ENCODE peak calls at places on chromosomes 6 and 20, in four cellular contexts. O is fibroblast of lung, X is BJ, F is A549. V is an unnamed sample.

GRCh38 chr20:5845686-5846651 is 95.8 kb downstream of the SHLD1 start:
- DNase-seq in X (no peak), O (peak), F (no peak), V (no peak)

GRCh38 chr20:21147593-21147992 is 21.7 kb downstream of the KIZ start:
- DNase-seq in X (no peak), F (no peak), O (no peak), V (peak)

GRCh38 chr20:58481541-58482021 is 33.6 kb downstream of the APCDD1L start:
- DNase-seq in O (peak), F (peak), X (no peak), V (no peak)

GRCh38 chr6:169997187-169997929 is 245.9 kb downstream of the ERMARD start:
- DNase-seq in O (no peak), X (no peak), F (no peak), V (no peak)

GRCh38 chr6:35596448-35597442 is 84.0 kb upstream of the TULP1 start:
- DNase-seq in F (no peak), O (peak), X (no peak), V (peak)

GRCh38 chr6:2799936-2800527 is 34.8 kb downstream of the WRNIP1 start:
- DNase-seq in O (no peak), X (no peak), F (no peak), V (no peak)

GRCh38 chr6:170031096-170031471 is 259.8 kb downstream of the DLL1 start:
- DNase-seq in X (no peak), F (no peak), O (peak), V (no peak)

GRCh38 chr6:131914967-131915751 is 36.0 kb downstream of the CCN2 start:
- DNase-seq in F (peak), X (no peak), O (peak), V (peak)

GRCh38 chr6:54194067-54194466 is 82.8 kb downstream of the MLIP start:
- DNase-seq in X (peak), F (no peak), O (peak), V (peak)

GRCh38 chr6:69827491-69827890 is 30.7 kb upstream of the LMBRD1 start:
- DNase-seq in F (no peak), X (no peak), O (peak), V (peak)

GRCh38 chr6:161446934-161447333 is 173.1 kb upstream of the AGPAT4 start:
- DNase-seq in O (no peak), X (no peak), F (no peak), V (no peak)

GRCh38 chr6:164967102-164967501 is 342.3 kb downstream of the C6orf118 start:
- DNase-seq in O (no peak), F (no peak), X (no peak), V (no peak)

GRCh38 chr20:63520594-63520938 is at the start of gene PPDPF:
- DNase-seq in O (peak), X (no peak), F (peak), V (peak)

GRCh38 chr20:49765846-49766541 is 46.6 kb upstream of the SLC9A8 start:
- DNase-seq in F (no peak), X (no peak), O (no peak), V (no peak)

GRCh38 chr6:31865205-31866118 is 2.8 kb upstream of the NEU1 start:
- DNase-seq in X (no peak), F (no peak), O (no peak), V (no peak)

GRCh38 chr6:139060332-139060731 is 31.8 kb downstream of the ABRACL start:
- DNase-seq in X (peak), O (peak), F (no peak), V (peak)

GRCh38 chr6:12190252-12190651 is 99.9 kb upstream of the EDN1 start:
- DNase-seq in F (no peak), X (no peak), O (no peak), V (no peak)

GRCh38 chr20:6074145-6074561 is 20.3 kb upstream of the LRRN4 start:
- DNase-seq in F (peak), X (no peak), O (no peak), V (no peak)

GRCh38 chr20:47922280-47922675 is 137.0 kb upstream of the SULF2 start:
- DNase-seq in O (no peak), X (no peak), F (no peak), V (no peak)

GRCh38 chr20:47926731-47927130 is 141.4 kb upstream of the SULF2 start:
- DNase-seq in O (no peak), X (no peak), F (no peak), V (no peak)

GRCh38 chr20:47917549-47918070 is 132.3 kb upstream of the SULF2 start:
- DNase-seq in F (no peak), O (no peak), X (no peak), V (no peak)

GRCh38 chr20:47925603-47926002 is 140.3 kb upstream of the SULF2 start:
- DNase-seq in F (no peak), X (no peak), O (no peak), V (no peak)

DNA sequence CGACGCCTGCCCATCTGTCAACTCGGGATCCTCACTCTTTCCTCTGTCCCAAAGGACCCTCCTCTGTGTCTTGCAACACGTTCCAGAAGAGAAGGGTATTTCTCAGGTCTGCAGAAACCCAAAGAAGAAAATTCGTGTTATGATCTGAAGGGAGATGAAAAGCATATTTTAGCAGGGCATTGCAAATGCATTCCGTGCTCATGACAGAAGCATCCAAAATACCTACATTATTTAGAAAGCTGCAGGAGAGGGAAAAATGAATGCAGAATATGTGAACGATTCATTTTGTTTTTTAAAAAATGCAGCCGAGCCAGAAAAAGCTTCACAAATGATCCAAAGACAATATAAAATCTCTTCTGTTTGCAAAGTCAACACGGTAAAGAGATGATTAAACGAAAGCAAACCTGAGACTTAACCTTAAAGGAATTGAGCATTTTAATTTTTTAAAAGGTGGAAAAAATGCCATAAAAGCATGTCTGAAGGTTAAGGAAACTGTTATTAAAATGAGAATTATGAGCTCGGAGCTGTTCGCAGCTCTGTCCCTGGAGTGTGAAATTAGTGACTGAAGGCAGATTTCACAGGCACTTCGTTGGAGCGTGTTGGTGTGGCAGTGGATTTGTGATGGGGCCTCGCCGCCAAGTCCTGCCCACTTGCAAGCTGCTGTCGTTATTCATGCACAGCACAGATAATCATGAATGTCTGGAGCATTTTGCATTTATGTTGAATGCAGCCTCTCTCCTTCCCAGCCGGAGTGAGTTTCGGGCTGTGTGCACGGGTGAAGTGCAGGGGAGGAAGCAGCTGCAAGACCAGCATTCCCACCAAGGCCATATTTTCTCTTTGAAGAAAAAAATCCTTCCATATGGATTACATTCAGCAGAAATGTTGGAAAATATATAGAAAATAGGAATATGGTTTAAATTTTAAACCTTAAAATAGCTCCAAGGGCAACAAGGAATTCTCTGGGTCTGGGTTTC is 136.3 kb upstream of the SULF2 start:
- DNase-seq in F (no peak), X (no peak), O (no peak), V (no peak)
- H3K4me3 ChIP-seq in F (no peak), X (no peak), O (no peak), V (no peak)

GRCh38 chr20:43979576-43979975 is 64.9 kb downstream of the TOX2 start:
- DNase-seq in X (no peak), O (no peak), F (no peak), V (no peak)
- H3K4me3 ChIP-seq in X (no peak), O (no peak), F (no peak), V (no peak)

GRCh38 chr6:68779366-68779765 is 144.3 kb downstream of the ADGRB3 start:
- DNase-seq in F (no peak), X (no peak), O (no peak), V (no peak)

GRCh38 chr6:68778356-68779020 is 143.4 kb downstream of the ADGRB3 start:
- DNase-seq in O (peak), X (no peak), F (no peak), V (peak)

GRCh38 chr6:68774843-68775242 is 139.8 kb downstream of the ADGRB3 start:
- DNase-seq in F (no peak), X (no peak), O (no peak), V (no peak)

GRCh38 chr6:68777956-68778355 is 142.9 kb downstream of the ADGRB3 start:
- DNase-seq in O (peak), F (no peak), X (no peak), V (peak)

DNA sequence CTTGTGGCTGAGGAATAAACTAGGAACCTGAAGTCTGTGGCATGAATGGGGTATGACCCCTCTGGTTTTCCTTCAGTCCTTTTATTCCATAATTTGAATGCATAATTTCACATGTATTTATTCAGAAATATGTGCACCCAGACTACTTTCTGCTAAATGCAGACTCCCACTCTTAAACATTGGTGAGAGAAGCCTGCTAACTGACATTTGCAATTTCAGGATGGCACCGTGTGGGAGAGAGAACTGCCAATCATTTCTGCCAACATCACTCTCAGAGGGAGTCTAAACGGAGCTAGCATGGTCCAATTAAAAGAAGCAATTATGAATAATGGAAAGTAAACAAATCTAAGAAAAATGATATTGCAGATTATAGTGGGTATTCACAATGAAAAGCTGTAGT is 141.3 kb downstream of the ADGRB3 start:
- DNase-seq in F (no peak), O (no peak), X (no peak), V (no peak)
- H3K4me3 ChIP-seq in F (no peak), O (no peak), X (no peak), V (no peak)

DNA sequence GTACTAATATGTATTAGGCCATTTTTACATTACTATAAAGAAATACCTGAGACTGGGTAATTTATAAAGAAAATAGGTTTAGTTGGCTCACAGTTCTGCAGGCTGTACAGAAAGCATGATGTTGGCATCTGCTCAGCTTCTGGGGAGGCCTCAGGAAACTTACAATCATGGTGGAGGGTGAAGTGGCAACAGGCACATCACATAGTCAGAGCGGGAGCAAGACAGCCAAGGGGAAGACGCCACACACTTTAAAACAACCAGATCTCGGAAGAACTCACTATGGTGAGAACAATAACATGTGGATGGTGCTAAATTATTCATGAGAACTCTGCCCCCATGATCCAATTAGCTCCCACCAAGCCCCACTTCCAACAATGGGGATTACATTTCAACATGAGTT is 41.3 kb upstream of the CEP162 start:
- DNase-seq in O (no peak), X (no peak), F (no peak), V (no peak)
- H3K4me3 ChIP-seq in O (no peak), X (no peak), F (no peak), V (no peak)

DNA sequence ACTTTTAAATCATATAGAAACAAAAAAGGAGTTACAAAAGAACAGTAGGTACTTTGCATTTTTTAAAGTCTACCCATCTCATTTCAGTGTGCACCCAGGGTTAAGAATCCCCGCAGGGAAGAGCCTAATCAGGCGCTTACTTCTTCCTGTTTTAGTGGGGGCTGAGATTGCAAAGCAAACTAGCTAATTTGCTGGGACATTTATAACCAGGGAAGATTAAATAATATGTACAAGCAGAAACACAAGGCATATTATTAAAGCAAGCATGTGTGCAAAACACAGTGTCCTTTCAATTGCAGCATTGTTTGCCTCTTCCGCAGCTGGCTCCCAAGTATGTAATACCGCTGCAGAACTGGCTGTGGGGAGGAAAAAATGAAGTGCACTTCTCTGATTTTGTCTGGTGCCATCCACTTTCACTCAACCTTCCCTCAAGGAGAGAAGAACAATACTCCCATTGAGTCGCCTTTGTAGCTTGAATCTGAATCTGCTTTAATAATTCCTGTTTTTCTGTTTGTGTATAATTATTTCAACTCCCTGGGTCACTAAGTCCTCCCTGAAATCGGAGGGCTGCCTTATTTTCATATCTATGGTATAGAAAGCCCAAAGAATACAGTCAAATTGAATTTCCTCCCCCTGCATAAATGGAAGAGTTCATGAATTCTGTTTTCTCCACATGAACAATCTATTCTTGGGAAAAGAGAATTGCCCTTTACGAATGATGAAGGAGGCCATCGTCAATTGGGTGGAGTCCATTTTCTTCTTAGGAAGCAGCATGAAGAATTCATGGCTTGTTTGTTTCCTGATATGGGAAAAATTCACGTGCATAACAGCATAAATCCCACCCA is 23.3 kb upstream of the BCAS1 start:
- DNase-seq in X (no peak), O (no peak), F (no peak), V (no peak)
- H3K4me3 ChIP-seq in X (no peak), O (no peak), F (no peak), V (no peak)

DNA sequence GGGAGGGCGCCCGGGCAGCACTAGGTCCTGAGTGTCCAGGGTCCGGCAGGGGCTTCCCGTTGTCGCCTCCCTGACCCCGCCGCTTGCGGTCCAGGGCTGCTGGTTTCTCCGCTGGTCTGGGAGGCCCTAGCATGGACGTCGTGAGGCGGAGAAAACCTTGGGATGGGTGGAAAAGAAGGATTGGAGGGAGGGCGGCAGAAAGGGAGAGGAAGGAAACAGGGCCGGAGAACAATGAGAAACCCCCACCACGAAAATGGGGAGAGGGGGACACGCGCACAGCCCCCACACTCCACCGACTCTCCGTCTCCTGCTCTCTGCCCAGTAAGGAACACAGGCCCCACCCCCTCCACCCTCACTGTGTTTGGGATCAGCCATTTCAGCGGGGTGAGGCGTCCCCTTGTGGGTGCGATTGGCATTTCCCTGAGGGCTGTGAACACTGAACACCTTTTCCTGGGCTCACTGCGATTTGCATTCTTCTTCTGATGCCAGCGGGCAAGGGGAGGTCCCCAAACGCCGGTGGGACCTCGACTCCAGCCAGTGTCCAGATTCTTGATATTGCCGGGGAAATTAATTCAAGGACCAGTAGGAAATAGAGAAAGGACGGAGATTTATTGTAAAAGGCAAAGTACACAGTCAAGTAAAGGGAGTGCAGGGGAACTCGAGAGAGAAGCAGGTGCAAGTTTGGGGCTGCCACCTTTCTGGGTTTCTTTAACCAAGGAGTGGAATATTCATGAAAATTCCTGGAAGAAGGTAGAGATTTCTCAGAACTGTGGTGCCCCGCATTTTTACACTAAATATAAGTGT is 3.3 kb upstream of the RAET1G start:
- DNase-seq in F (peak), X (no peak), O (peak), V (no peak)
- H3K4me3 ChIP-seq in F (peak), X (peak), O (peak), V (peak)

DNA sequence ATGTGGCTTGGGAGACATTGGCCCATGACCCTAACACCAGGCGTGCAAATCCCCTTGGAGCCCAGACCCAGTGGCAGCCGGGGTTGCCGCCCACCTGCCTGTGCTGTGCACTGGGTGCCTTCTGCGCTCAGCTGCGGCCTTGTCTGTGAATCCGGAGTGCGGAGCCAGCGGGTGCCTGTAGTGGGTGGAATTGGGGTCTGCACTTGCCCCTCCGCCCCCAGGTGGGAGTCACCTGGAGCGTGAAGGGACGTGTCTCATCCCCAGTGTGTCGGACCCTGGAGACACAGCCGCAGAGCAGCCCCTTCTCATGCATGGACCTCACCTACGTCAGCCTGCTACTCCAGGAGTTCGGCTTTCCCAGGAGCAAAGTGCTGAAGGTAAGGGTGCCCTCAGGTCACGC is 22.9 kb upstream of the PYGB start:
- DNase-seq in X (no peak), F (no peak), O (no peak), V (no peak)
- H3K4me3 ChIP-seq in X (no peak), F (no peak), O (no peak), V (no peak)

GRCh38 chr20:52974155-52974554 is 2.0 kb downstream of the TSHZ2 start:
- DNase-seq in F (no peak), X (no peak), O (no peak), V (no peak)
- H3K4me3 ChIP-seq in F (no peak), X (no peak), O (no peak), V (peak)

GRCh38 chr20:46683620-46683938 is 5.7 kb downstream of the TP53RK start:
- DNase-seq in F (no peak), O (no peak), X (no peak), V (no peak)
- H3K4me3 ChIP-seq in F (no peak), O (peak), X (peak), V (peak)

V was measured in skeletal muscle cell.